ENCODE peak calls at places on chromosomes 3 and 15, in ten cellular contexts. V, K, X, B, E, T, U, S, N and G are unnamed samples.

GRCh38 chr15:68791431-68792283 is 29.0 kb downstream of the ANP32A start:
- DNase-seq in V (no peak), K (peak; percentile 87), X (no peak), B (no peak), E (no peak), T (no peak), U (no peak), S (no peak), N (no peak), G (no peak)

GRCh38 chr15:58472221-58472620 is 40.4 kb downstream of the LIPC start:
- DNase-seq in V (no peak), K (no peak), X (no peak), B (no peak), E (no peak), T (no peak), U (no peak), S (no peak), N (no peak), G (no peak)

GRCh38 chr3:139679218-139679617 is 1.4 kb upstream of the NMNAT3 start:
- DNase-seq in V (no peak), K (no peak), X (no peak), B (no peak), E (no peak), T (no peak), U (no peak), S (no peak), N (no peak), G (no peak)

GRCh38 chr15:70766597-70766996 is 3.2 kb upstream of the UACA start:
- DNase-seq in V (no peak), K (no peak), X (no peak), B (no peak), E (no peak), T (no peak), U (no peak), S (no peak), N (no peak), G (no peak)

GRCh38 chr3:146166450-146167222 is 5.7 kb upstream of the PLOD2 start:
- DNase-seq in V (peak; percentile 25), K (no peak), X (no peak), B (peak; percentile 83), E (no peak), T (no peak), U (no peak), S (peak; percentile 96), N (no peak), G (no peak)

GRCh38 chr3:100802126-100802525 is 92.8 kb downstream of the TFG start:
- DNase-seq in V (no peak), K (no peak), X (no peak), B (peak; percentile 61), E (no peak), T (no peak), U (no peak), S (no peak), N (no peak), G (no peak)

GRCh38 chr3:126911162-126912026 is 71.5 kb upstream of the PLXNA1 start:
- DNase-seq in V (no peak), K (peak; percentile 98), X (peak; percentile 60), B (peak; percentile 90), E (peak; percentile 42), T (peak; percentile 60), U (peak; percentile 42), S (peak; percentile 97), N (peak; percentile 29), G (peak; percentile 77)

GRCh38 chr15:65366122-65366892 is 11.5 kb downstream of the IGDCC3 start:
- DNase-seq in V (no peak), K (no peak), X (no peak), B (no peak), E (no peak), T (no peak), U (no peak), S (no peak), N (no peak), G (no peak)

GRCh38 chr3:197027151-197027895 is 2.3 kb downstream of the MELTF start:
- DNase-seq in V (no peak), K (no peak), X (no peak), B (peak; percentile 6), E (no peak), T (no peak), U (no peak), S (peak; percentile 21), N (no peak), G (peak; percentile 41)

GRCh38 chr3:39138804-39139415 is 14.5 kb downstream of the CSRNP1 start:
- DNase-seq in V (peak; percentile 30), K (no peak), X (peak; percentile 71), B (peak; percentile 47), E (no peak), T (peak; percentile 42), U (no peak), S (peak; percentile 35), N (peak; percentile 76), G (no peak)

GRCh38 chr3:12709334-12709733 is 45.4 kb upstream of the RAF1 start:
- DNase-seq in V (no peak), K (no peak), X (no peak), B (no peak), E (no peak), T (no peak), U (no peak), S (no peak), N (no peak), G (no peak)

GRCh38 chr3:14434541-14435151 is 32.2 kb downstream of the SLC6A6 start:
- DNase-seq in V (no peak), K (no peak), X (peak; percentile 79), B (no peak), E (no peak), T (peak; percentile 40), U (no peak), S (peak; percentile 26), N (peak; percentile 51), G (no peak)

GRCh38 chr15:90165659-90166489 is 35.3 kb upstream of the SEMA4B start:
- DNase-seq in V (peak; percentile 95), K (peak; percentile 64), X (peak; percentile 57), B (peak; percentile 100), E (no peak), T (peak; percentile 92), U (peak; percentile 96), S (peak; percentile 99), N (no peak), G (peak; percentile 93)

GRCh38 chr3:125055165-125055912 is 458 bp downstream of the HEG1 start:
- DNase-seq in V (peak; percentile 69), K (no peak), X (peak; percentile 51), B (peak; percentile 20), E (no peak), T (no peak), U (no peak), S (peak; percentile 53), N (peak; percentile 49), G (peak; percentile 85)

GRCh38 chr3:52524752-52525661 is 8.7 kb downstream of the NT5DC2 start:
- DNase-seq in V (no peak), K (no peak), X (no peak), B (no peak), E (no peak), T (no peak), U (no peak), S (no peak), N (peak; percentile 61), G (peak; percentile 82)

GRCh38 chr3:141308588-141309218 is 59.6 kb upstream of the ZBTB38 start:
- DNase-seq in V (peak; percentile 83), K (no peak), X (peak; percentile 40), B (peak; percentile 34), E (peak; percentile 38), T (peak; percentile 39), U (peak; percentile 84), S (peak; percentile 80), N (peak; percentile 30), G (peak; percentile 66)

GRCh38 chr15:69338535-69339213 is 40.0 kb downstream of the PAQR5 start:
- DNase-seq in V (no peak), K (no peak), X (no peak), B (no peak), E (no peak), T (no peak), U (no peak), S (peak; percentile 65), N (no peak), G (no peak)

GRCh38 chr3:195866686-195867511 is 41.5 kb downstream of the TNK2 start:
- DNase-seq in V (no peak), K (no peak), X (no peak), B (no peak), E (no peak), T (no peak), U (no peak), S (no peak), N (no peak), G (no peak)

GRCh38 chr3:45921158-45922038 is 21.9 kb upstream of the CXCR6 start:
- DNase-seq in V (no peak), K (no peak), X (no peak), B (no peak), E (no peak), T (no peak), U (no peak), S (no peak), N (no peak), G (no peak)
- H3K4me1 ChIP-seq in V (no peaks in the 10 kb centered on the region), K (peaks cover 13% of the 10 kb centered on the region), X (no peaks in the 10 kb centered on the region), B (peaks cover 4% of the 10 kb centered on the region), E (peaks cover under 1% of the 10 kb centered on the region), T (no peaks in the 10 kb centered on the region), U (no peaks in the 10 kb centered on the region), S (no peaks in the 10 kb centered on the region), N (peaks cover 23% of the 10 kb centered on the region), G (no peaks in the 10 kb centered on the region)

GRCh38 chr3:10273697-10274305 is 18.9 kb downstream of the GHRL start:
- DNase-seq in V (no peak), K (no peak), X (no peak), B (peak; percentile 48), E (no peak), T (no peak), U (no peak), S (peak; percentile 48), N (no peak), G (peak; percentile 9)
- H3K36me3 ChIP-seq in V (no peaks in the 10 kb centered on the region), K (peaks cover 33% of the 10 kb centered on the region), X (peaks cover 56% of the 10 kb centered on the region), B (peaks cover 36% of the 10 kb centered on the region), E (peaks cover 89% of the 10 kb centered on the region), T (no peaks in the 10 kb centered on the region), U (peaks cover 18% of the 10 kb centered on the region), S (peaks cover 7% of the 10 kb centered on the region), N (peaks cover 56% of the 10 kb centered on the region), G (peaks cover 16% of the 10 kb centered on the region)

DNA sequence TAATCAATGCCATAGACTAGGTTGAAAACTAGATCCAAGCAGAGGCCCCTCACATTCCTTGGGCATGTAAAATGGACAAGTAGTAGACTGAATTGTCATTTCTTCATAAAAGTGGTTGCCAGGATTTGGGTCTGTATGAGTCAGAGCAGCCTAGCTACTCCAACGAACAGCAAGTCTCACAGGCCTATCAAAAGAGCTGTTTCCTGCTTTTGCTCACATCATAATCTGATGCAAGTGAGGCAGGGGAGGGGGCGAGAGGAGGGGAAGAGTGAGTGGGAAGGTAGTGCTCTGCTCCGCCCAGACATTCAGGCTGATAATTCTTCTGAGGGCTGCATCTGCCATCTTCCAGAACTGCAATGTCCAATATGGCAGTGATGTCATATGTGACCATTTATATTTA is 228.9 kb upstream of the PRICKLE2 start:
- DNase-seq in V (peak; percentile 32), K (no peak), X (no peak), B (peak; percentile 85), E (no peak), T (no peak), U (no peak), S (peak; percentile 76), N (no peak), G (no peak)
- H3K4me1 ChIP-seq in V (no peaks in the 10 kb centered on the region), K (peaks cover 4% of the 10 kb centered on the region), X (no peaks in the 10 kb centered on the region), B (peaks cover 1% of the 10 kb centered on the region), E (peaks cover 4% of the 10 kb centered on the region), T (no peaks in the 10 kb centered on the region), U (no peaks in the 10 kb centered on the region), S (no peaks in the 10 kb centered on the region), N (no peaks in the 10 kb centered on the region), G (no peaks in the 10 kb centered on the region)

DNA sequence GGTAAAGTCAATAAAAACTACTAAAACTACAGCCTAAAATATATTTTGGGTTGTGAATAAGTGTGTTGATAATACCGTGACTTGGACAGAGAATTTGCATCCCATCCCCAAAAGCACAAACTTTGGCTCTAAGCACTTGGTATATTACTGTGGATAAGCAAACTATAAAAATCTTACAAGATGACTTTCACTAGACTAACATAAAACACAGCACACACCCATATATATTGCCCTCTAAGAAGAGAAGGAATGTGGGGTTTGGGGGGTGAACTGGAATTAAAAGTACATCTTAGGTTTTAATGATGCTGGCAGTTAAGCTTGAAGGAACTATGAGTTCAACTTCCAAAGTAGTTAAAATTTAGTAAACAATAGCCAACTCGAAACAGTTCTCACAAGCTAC is 28.7 kb upstream of the CSPG5 start:
- DNase-seq in V (no peak), K (no peak), X (no peak), B (no peak), E (no peak), T (no peak), U (no peak), S (no peak), N (no peak), G (no peak)
- H3K36me3 ChIP-seq in V (no peaks in the 10 kb centered on the region), K (peaks cover 11% of the 10 kb centered on the region), X (peaks cover 48% of the 10 kb centered on the region), B (peaks cover 29% of the 10 kb centered on the region), E (peaks cover 87% of the 10 kb centered on the region), T (no peaks in the 10 kb centered on the region), U (no peaks in the 10 kb centered on the region), S (peaks cover 26% of the 10 kb centered on the region), N (peaks cover 53% of the 10 kb centered on the region), G (peaks cover 3% of the 10 kb centered on the region)